ENCODE peak calls at places on chromosome 14, in ten cellular contexts. F, J, M, U, L, E, G, D, A and Y are unnamed samples.

GRCh38 chr14:61153436-61153835 is 127.7 kb downstream of the TMEM30B start:
- DNase-seq in M (no peak), U (no peak), E (no peak), L (no peak), J (peak; percentile 39), A (no peak), F (no peak), G (no peak), D (no peak), Y (no peak)

GRCh38 chr14:83247925-83248639 is 1714.4 kb upstream of the SEL1L start:
- DNase-seq in F (no peak), J (no peak), G (no peak), A (no peak), D (no peak), E (no peak), M (no peak), L (no peak), U (no peak), Y (no peak)

GRCh38 chr14:51157012-51157411 is 62.1 kb upstream of the TRIM9 start:
- DNase-seq in A (no peak), J (peak; percentile 34), F (no peak), D (peak; percentile 28), G (no peak), U (peak; percentile 22), E (no peak), M (no peak), L (peak; percentile 12), Y (peak; percentile 20)

GRCh38 chr14:89977668-89978067 is 21.9 kb downstream of the TDP1 start:
- DNase-seq in D (no peak), U (no peak), G (no peak), F (peak; percentile 56), L (no peak), A (no peak), E (no peak), J (no peak), M (no peak), Y (no peak)

GRCh38 chr14:22002860-22003284 is 329.3 kb upstream of the OR4E1 start:
- DNase-seq in D (no peak), F (no peak), E (peak; percentile 39), A (peak; percentile 70), J (no peak), M (peak; percentile 30), L (peak; percentile 32), U (no peak), G (no peak), Y (no peak)

GRCh38 chr14:93156693-93157369 is 27.9 kb downstream of the MOAP1 start:
- DNase-seq in U (no peak), M (no peak), A (no peak), J (no peak), D (no peak), L (no peak), G (no peak), E (no peak), F (no peak), Y (no peak)

GRCh38 chr14:81256289-81256960 is 35.7 kb upstream of the GTF2A1 start:
- DNase-seq in A (no peak), E (no peak), U (no peak), L (no peak), F (no peak), M (no peak), J (no peak), G (no peak), D (no peak), Y (no peak)

GRCh38 chr14:69170848-69171247 is 17.9 kb upstream of the DCAF5 start:
- DNase-seq in U (no peak), A (no peak), M (no peak), J (peak; percentile 9), F (no peak), G (no peak), L (no peak), E (no peak), D (no peak), Y (no peak)

GRCh38 chr14:68195126-68195525 is 375.5 kb downstream of the RAD51B start:
- DNase-seq in U (peak; percentile 91), L (no peak), G (no peak), A (no peak), F (no peak), M (no peak), E (no peak), D (peak; percentile 49), J (no peak), Y (no peak)

GRCh38 chr14:101151930-101152310 is 248.4 kb upstream of the RTL1 start:
- DNase-seq in J (no peak), D (no peak), L (no peak), E (no peak), A (no peak), G (no peak), U (no peak), M (no peak), F (no peak), Y (no peak)

GRCh38 chr14:90491868-90492560 is 95.2 kb downstream of the CALM1 start:
- DNase-seq in J (peak; percentile 37), A (no peak), M (no peak), G (peak; percentile 27), D (no peak), F (peak; percentile 61), L (no peak), E (no peak), U (no peak), Y (no peak)

GRCh38 chr14:50231475-50232275 is at the start of gene SOS2:
- DNase-seq in E (peak; percentile 68), D (peak; percentile 88), A (peak; percentile 85), U (peak; percentile 63), M (peak; percentile 94), L (peak; percentile 88), J (peak; percentile 87), G (peak; percentile 87), F (peak; percentile 85), Y (peak; percentile 84)

GRCh38 chr14:51511265-51511664 is 140.4 kb upstream of the FRMD6 start:
- DNase-seq in E (no peak), M (no peak), U (no peak), D (no peak), F (no peak), L (no peak), G (no peak), J (peak; percentile 39), A (no peak), Y (no peak)

GRCh38 chr14:105865266-105865903 is 339.0 kb downstream of the TMEM121 start:
- DNase-seq in J (no peak), M (peak; percentile 13), E (no peak), U (no peak), A (peak; percentile 4), D (no peak), F (peak; percentile 23), G (peak; percentile 39), L (no peak), Y (no peak)

GRCh38 chr14:30440986-30441385 is 118.0 kb upstream of the G2E3 start:
- DNase-seq in E (no peak), G (no peak), A (no peak), J (no peak), F (no peak), U (no peak), D (no peak), L (no peak), M (no peak), Y (no peak)

GRCh38 chr14:74985806-74986205 is 16.9 kb upstream of the EIF2B2 start:
- DNase-seq in D (no peak), U (no peak), J (no peak), A (no peak), L (no peak), M (no peak), F (no peak), E (no peak), G (no peak), Y (no peak)

GRCh38 chr14:91361236-91361811 is 56.3 kb downstream of the CCDC88C start:
- DNase-seq in M (no peak), F (no peak), L (no peak), G (peak; percentile 71), D (no peak), U (peak; percentile 21), A (no peak), J (peak; percentile 95), E (no peak), Y (peak; percentile 96)

GRCh38 chr14:71739273-71739990 is 192.8 kb upstream of the RGS6 start:
- DNase-seq in M (no peak), E (no peak), U (no peak), D (no peak), J (peak; percentile 62), G (peak; percentile 79), L (no peak), A (no peak), F (no peak), Y (no peak)

GRCh38 chr14:67773844-67774377 is 42.5 kb downstream of the ZFYVE26 start:
- DNase-seq in J (no peak), U (no peak), E (no peak), D (no peak), G (no peak), L (no peak), M (no peak), F (no peak), A (no peak), Y (no peak)

GRCh38 chr14:76929927-76930326 is 98.6 kb downstream of the IRF2BPL start:
- DNase-seq in A (peak; percentile 70), L (no peak), M (no peak), D (peak; percentile 40), F (no peak), J (no peak), U (no peak), G (no peak), E (no peak), Y (no peak)